ENCODE peak calls at places on chromosomes 13 and 19, in six cellular contexts. E is coronary artery; M is CD4-positive, alpha-beta memory T cell; Y is effector memory CD4-positive, alpha-beta T cell; D is mucosa of descending colon; H is body of pancreas. C is an unnamed sample.

GRCh38 chr13:28650284-28650683 is 8.6 kb upstream of the POMP start:
- DNase-seq in E (no peak), M (no peak), Y (no peak), D (no peak), H (no peak), C (no peak)

GRCh38 chr13:94139393-94139995 is 340.0 kb downstream of the DCT start:
- DNase-seq in E (no peak), M (no peak), Y (no peak), D (no peak), H (no peak), C (no peak)

GRCh38 chr13:49369876-49370275 is 74.0 kb downstream of the CAB39L start:
- DNase-seq in E (no peak), M (no peak), Y (no peak), D (no peak), H (no peak), C (no peak)

GRCh38 chr19:21848706-21849105 is 12.7 kb upstream of the ZNF43 start:
- DNase-seq in E (no peak), M (no peak), Y (no peak), D (no peak), H (no peak), C (peak)

GRCh38 chr13:40589285-40590109 is 76.9 kb downstream of the FOXO1 start:
- DNase-seq in E (no peak), M (no peak), Y (no peak), D (no peak), H (no peak), C (peak)

GRCh38 chr13:26050568-26051230 is 1.1 kb downstream of the SHISA2 start:
- DNase-seq in E (no peak), M (peak), Y (no peak), D (no peak), H (peak), C (peak)

GRCh38 chr13:24264976-24265375 is 44.4 kb upstream of the C1QTNF9 start:
- DNase-seq in E (peak), M (peak), Y (peak), D (peak), H (no peak), C (no peak)

GRCh38 chr13:37561031-37561430 is 37.5 kb downstream of the POSTN start:
- DNase-seq in E (no peak), M (no peak), Y (no peak), D (no peak), H (no peak), C (no peak)

GRCh38 chr19:12574036-12574435 is 22.8 kb upstream of the ZNF564 start:
- DNase-seq in E (no peak), M (no peak), Y (no peak), D (peak), H (no peak), C (no peak)

GRCh38 chr19:10751109-10751972 is 33.5 kb downstream of the DNM2 start:
- DNase-seq in E (no peak), M (no peak), Y (no peak), D (peak), H (peak), C (no peak)

GRCh38 chr19:46442808-46443450 is 14.2 kb upstream of the PNMA8C start:
- DNase-seq in E (no peak), M (no peak), Y (no peak), D (no peak), H (peak), C (no peak)
- H3K4me3 ChIP-seq in E (no peak), M (no peak), Y (no peak), D (no peak), H (no peak), C (no peak)

DNA sequence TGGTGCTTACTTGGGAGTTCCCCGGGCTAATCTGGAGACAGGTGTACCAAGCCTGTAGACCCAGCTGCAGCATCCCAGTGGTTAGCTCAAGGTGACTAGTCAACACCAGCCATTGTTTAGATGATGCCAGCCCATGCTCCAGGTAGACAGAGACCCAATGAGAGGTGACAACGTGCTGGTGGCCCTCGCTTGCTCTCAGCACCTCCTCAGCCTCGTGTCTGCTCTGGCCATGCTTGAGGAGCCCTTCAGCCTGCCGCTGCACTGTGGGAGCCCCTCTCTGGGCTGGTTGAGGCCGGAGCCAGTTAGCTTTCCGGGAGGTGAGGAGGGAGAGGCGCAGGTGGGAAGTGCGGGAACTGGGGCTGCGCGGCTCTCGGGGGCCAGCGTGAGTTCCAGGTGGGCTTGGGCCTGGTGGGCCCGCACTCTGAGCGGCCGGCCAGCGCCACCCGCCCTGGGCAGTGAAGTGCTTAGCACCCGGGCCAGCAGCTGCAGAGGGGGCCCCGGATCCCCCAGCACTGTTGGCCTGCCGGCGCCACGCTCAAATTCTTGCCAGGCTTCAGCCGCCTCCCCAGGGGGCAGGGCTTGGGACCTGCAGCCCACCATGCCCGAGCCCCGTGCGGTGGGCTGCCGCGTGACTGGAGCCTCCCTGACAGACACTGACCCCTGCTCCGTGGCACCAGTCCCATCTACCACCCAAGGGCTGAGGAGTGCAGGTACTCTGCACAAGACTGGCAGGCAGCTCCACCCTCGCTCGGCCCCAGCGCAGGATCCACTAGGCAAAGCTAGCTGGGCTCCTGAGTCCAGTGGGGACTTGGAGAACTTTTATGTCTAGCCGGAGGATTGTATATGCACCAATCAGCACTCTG is 85.9 kb upstream of the VSTM2B start:
- DNase-seq in E (no peak), M (no peak), Y (no peak), D (no peak), H (no peak), C (no peak)
- H3K4me3 ChIP-seq in E (no peak), M (no peak), Y (no peak), D (no peak), H (no peak), C (no peak)

GRCh38 chr13:113732961-113733950 is 25.8 kb upstream of the TMEM255B start:
- DNase-seq in E (no peak), M (no peak), Y (no peak), D (peak), H (no peak), C (no peak)
- H3K4me3 ChIP-seq in E (no peak), M (no peak), Y (no peak), D (no peak), H (no peak), C (no peak)

GRCh38 chr13:113448545-113448884 is 4.8 kb downstream of the ADPRHL1 start:
- DNase-seq in E (no peak), M (no peak), Y (no peak), D (peak), H (peak), C (peak)

GRCh38 chr13:113447596-113447995 is 5.7 kb downstream of the ADPRHL1 start:
- DNase-seq in E (no peak), M (no peak), Y (no peak), D (no peak), H (no peak), C (no peak)

GRCh38 chr13:113446488-113446854 is 6.8 kb downstream of the ADPRHL1 start:
- DNase-seq in E (no peak), M (no peak), Y (no peak), D (no peak), H (no peak), C (no peak)

GRCh38 chr13:113449693-113450347 is 3.5 kb downstream of the ADPRHL1 start:
- DNase-seq in E (no peak), M (no peak), Y (no peak), D (no peak), H (no peak), C (no peak)

DNA sequence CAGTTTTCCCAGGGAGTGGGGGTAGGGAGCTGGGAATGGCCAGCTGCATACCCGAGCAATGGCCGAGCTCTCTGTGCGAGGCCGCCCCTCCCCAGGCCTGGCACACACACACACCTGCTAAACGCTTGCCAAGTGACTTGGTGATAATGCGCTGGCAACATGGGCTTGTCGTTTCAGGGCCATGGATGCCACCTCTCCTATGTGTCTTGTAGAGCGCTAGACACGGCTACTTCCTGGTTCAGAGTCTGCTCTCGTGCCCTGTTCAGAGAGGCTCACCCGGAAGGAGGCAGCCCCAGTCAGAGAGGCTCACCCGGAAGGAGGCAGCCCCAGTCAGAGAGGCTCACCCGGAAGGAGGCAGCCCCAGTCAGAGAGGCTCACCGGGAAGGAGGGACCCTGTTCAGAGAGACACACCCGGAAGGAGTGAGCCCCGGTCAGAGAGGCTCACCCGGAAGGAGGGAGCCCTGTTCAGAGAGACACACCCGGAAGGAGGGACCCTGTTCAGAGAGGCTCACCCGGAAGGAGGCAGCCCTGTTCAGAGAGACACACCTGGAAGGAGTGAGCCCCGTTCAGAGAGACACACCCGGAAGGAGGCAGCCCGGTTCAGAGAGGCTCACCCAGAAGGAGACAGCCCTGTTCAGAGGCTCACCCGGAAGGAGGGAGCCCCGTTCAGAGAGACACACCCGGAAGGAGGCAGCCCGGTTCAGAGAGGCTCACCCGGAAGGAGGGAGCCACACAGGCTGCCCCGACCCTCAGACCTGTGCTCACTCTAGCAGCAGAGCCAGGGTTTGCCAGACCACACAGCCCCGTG is 4.2 kb downstream of the ADPRHL1 start:
- DNase-seq in E (no peak), M (peak), Y (peak), D (peak), H (peak), C (no peak)
- H3K4me3 ChIP-seq in E (peak), M (no peak), Y (no peak), D (no peak), H (no peak), C (no peak)

GRCh38 chr19:344625-345319 is at the start of gene MIER2:
- DNase-seq in E (no peak), M (peak), Y (peak), D (peak), H (peak), C (peak)
- H3K4me3 ChIP-seq in E (peak), M (peak), Y (peak), D (peak), H (peak), C (peak)

GRCh38 chr13:73945371-73945770 is 188.8 kb downstream of the KLF12 start:
- DNase-seq in E (no peak), M (no peak), Y (no peak), D (no peak), H (no peak), C (peak)

GRCh38 chr13:73943965-73944233 is 190.3 kb downstream of the KLF12 start:
- DNase-seq in E (no peak), M (no peak), Y (no peak), D (no peak), H (no peak), C (no peak)

GRCh38 chr13:73945871-73946270 is 188.3 kb downstream of the KLF12 start:
- DNase-seq in E (no peak), M (no peak), Y (no peak), D (no peak), H (no peak), C (no peak)

GRCh38 chr13:73941752-73942151 is 192.5 kb downstream of the KLF12 start:
- DNase-seq in E (no peak), M (no peak), Y (no peak), D (no peak), H (no peak), C (no peak)

GRCh38 chr13:73943137-73943964 is 190.9 kb downstream of the KLF12 start:
- DNase-seq in E (no peak), M (peak), Y (no peak), D (no peak), H (no peak), C (no peak)
- H3K4me3 ChIP-seq in E (no peak), M (no peak), Y (peak), D (no peak), H (no peak), C (no peak)

GRCh38 chr19:13869324-13869723 is 7.6 kb upstream of the NANOS3 start:
- DNase-seq in E (no peak), M (no peak), Y (no peak), D (no peak), H (no peak), C (no peak)

GRCh38 chr19:13873776-13874515 is 3.0 kb upstream of the NANOS3 start:
- DNase-seq in E (no peak), M (no peak), Y (no peak), D (no peak), H (no peak), C (no peak)

GRCh38 chr19:13875824-13876223 is 1.1 kb upstream of the NANOS3 start:
- DNase-seq in E (no peak), M (no peak), Y (no peak), D (no peak), H (no peak), C (no peak)

GRCh38 chr19:13872339-13872694 is 4.6 kb upstream of the NANOS3 start:
- DNase-seq in E (no peak), M (no peak), Y (no peak), D (no peak), H (no peak), C (no peak)

GRCh38 chr19:13872695-13873389 is 4.1 kb upstream of the NANOS3 start:
- DNase-seq in E (no peak), M (peak), Y (no peak), D (no peak), H (peak), C (peak)
- H3K4me3 ChIP-seq in E (peak), M (no peak), Y (peak), D (no peak), H (no peak), C (peak)

GRCh38 chr19:3547767-3548282 is 8.9 kb downstream of the TEKTIP1 start:
- DNase-seq in E (no peak), M (no peak), Y (no peak), D (peak), H (no peak), C (no peak)

GRCh38 chr19:3548594-3548993 is 8.8 kb downstream of the MFSD12 start:
- DNase-seq in E (no peak), M (no peak), Y (no peak), D (peak), H (peak), C (no peak)

GRCh38 chr19:3546119-3546518 is 7.1 kb downstream of the TEKTIP1 start:
- DNase-seq in E (no peak), M (no peak), Y (no peak), D (no peak), H (no peak), C (no peak)

GRCh38 chr19:3545669-3546034 is 6.7 kb downstream of the TEKTIP1 start:
- DNase-seq in E (no peak), M (no peak), Y (no peak), D (no peak), H (no peak), C (no peak)

DNA sequence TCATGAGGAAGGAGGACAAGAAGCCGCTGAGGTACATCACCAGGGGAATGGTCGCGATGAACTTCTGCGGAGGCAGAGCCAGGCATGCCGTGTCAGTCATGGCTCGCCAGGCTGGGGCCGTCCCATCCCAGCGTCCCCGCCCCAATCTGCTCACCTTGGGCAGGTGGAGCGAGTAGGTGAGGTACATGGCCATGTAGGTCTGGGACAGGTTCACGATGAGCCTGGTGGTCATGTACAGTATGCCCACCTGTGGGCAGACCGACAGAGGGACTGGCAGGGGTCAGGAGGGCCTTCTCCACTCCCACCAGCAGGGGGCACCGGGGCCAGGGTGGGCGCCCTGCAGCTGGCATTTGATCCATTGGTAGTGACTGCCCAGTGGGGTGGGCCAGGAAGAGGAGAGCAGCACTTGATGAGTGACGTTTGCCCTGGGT is 8.3 kb downstream of the TEKTIP1 start:
- DNase-seq in E (no peak), M (no peak), Y (no peak), D (peak), H (no peak), C (no peak)
- H3K4me3 ChIP-seq in E (no peak), M (no peak), Y (no peak), D (no peak), H (no peak), C (no peak)

GRCh38 chr19:7161292-7161691 is 91.8 kb downstream of the ZNF557 start:
- DNase-seq in E (no peak), M (no peak), Y (no peak), D (no peak), H (no peak), C (no peak)

DNA sequence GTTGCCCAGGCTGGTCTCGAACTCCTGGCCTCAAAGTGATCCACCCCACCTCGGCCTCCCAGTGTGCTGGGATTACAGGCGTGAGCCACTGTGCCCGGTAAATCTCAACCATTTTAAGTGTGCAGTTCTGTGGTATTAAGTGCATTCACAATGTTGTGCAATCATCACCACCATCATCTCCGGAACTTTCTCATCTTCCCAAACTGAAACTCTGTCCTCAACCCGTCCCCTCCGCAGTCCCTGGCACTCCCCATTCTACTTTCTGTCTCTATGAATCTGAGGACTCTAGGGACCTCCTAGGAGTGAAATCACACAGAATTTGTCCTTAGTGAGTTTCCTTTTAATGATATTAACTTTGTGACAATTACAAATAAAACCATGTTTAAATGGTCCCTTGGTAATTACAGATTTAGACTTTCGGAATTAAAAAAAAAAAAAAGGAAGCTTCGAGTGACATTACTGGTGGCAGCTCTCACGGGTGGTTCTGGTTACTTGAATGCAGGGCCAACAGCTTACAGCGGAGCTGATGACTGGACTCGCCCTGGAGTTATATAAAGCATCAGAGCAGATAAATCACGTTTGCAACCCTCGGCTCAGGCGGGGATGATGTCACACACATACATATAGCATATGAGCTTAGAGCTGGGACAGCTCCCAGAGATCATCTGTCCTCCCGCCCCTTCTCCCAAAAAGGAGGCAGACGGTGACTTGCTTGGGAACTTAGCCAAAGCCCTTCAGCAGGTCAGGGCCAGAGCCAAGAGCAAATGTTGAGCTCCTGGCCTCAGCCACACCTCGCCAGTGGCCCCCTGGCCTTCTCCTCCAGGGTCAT is 89.8 kb downstream of the ZNF557 start:
- DNase-seq in E (peak), M (no peak), Y (no peak), D (no peak), H (no peak), C (peak)
- H3K4me3 ChIP-seq in E (peak), M (no peak), Y (no peak), D (no peak), H (no peak), C (no peak)